ENCODE peak calls at places on chromosomes 7 and 10, in ten cellular contexts. R is activated T-helper 9 cell treated with anti-CD3 and anti-CD28 coated beads, Interleukin-2, amount 50 U/mL, for 16 hours; X is activated CD8-positive, alpha-beta memory T cell treated with anti-CD3 and anti-CD28 coated beads, Interleukin-2, amount 10 ng/mL, durations not matched to agents 7 days and 5 days; M is memory B cell; T is HepG2; E is right cardiac atrium; P is SW 1271; N is heart left ventricle; V is IMR-90; Q is lung microvascular endothelial cell. D is an unnamed sample.

GRCh38 chr7:104960741-104961479 is 53.1 kb upstream of the KMT2E start:
- DNase-seq in R (no peak), X (no peak), M (no peak), T (no peak), E (peak), P (no peak), N (no peak), V (no peak), Q (peak), D (no peak)

GRCh38 chr10:74234569-74234968 is 83.5 kb downstream of the ADK start:
- DNase-seq in R (no peak), X (no peak), M (no peak), T (no peak), E (no peak), P (peak), N (no peak), V (peak), Q (peak), D (peak)

GRCh38 chr7:141342664-141343400 is 208.4 kb upstream of the AGK start:
- DNase-seq in R (no peak), X (no peak), M (no peak), T (no peak), E (no peak), P (no peak), N (no peak), V (no peak), Q (peak), D (no peak)

GRCh38 chr10:121405096-121405495 is 193.1 kb downstream of the FGFR2 start:
- DNase-seq in R (no peak), X (no peak), M (no peak), T (no peak), E (peak), P (no peak), N (no peak), V (no peak), Q (no peak), D (no peak)

GRCh38 chr7:99720370-99721128 is 14.4 kb downstream of the CYP3A7 start:
- DNase-seq in R (no peak), X (no peak), M (no peak), T (peak), E (no peak), P (no peak), N (no peak), V (no peak), Q (no peak), D (no peak)

GRCh38 chr7:1271656-1272055 is 39.0 kb downstream of the UNCX start:
- DNase-seq in R (no peak), X (no peak), M (no peak), T (no peak), E (peak), P (no peak), N (no peak), V (no peak), Q (no peak), D (no peak)

GRCh38 chr7:151429555-151430331 is 10.2 kb downstream of the CRYGN start:
- DNase-seq in R (no peak), X (peak), M (no peak), T (no peak), E (no peak), P (no peak), N (no peak), V (peak), Q (no peak), D (no peak)

GRCh38 chr7:27181176-27181520 is 3.9 kb downstream of the HOXA11 start:
- DNase-seq in R (no peak), X (no peak), M (no peak), T (no peak), E (no peak), P (no peak), N (no peak), V (no peak), Q (no peak), D (no peak)

GRCh38 chr10:4242561-4243035 is 457.6 kb upstream of the KLF6 start:
- DNase-seq in R (no peak), X (no peak), M (no peak), T (no peak), E (peak), P (peak), N (peak), V (peak), Q (peak), D (peak)

GRCh38 chr10:132906836-132907235 is 35.5 kb downstream of the CFAP46 start:
- DNase-seq in R (no peak), X (no peak), M (no peak), T (no peak), E (peak), P (no peak), N (no peak), V (no peak), Q (no peak), D (no peak)

GRCh38 chr7:2777898-2778535 is 66.1 kb downstream of the GNA12 start:
- DNase-seq in R (no peak), X (no peak), M (no peak), T (no peak), E (no peak), P (no peak), N (no peak), V (no peak), Q (no peak), D (no peak)

GRCh38 chr10:43135656-43136055 is 2.6 kb upstream of the CSGALNACT2 start:
- DNase-seq in R (no peak), X (no peak), M (no peak), T (no peak), E (no peak), P (no peak), N (no peak), V (no peak), Q (no peak), D (no peak)

GRCh38 chr10:66931340-66931948 is 5.6 kb downstream of the LRRTM3 start:
- DNase-seq in R (no peak), X (no peak), M (peak), T (peak), E (no peak), P (peak), N (no peak), V (peak), Q (peak), D (peak)

GRCh38 chr10:42963302-42963701 is 113.6 kb upstream of the RET start:
- DNase-seq in R (no peak), X (no peak), M (no peak), T (no peak), E (no peak), P (no peak), N (no peak), V (no peak), Q (no peak), D (no peak)

GRCh38 chr7:148114807-148115206 is 475.8 kb upstream of the C7orf33 start:
- DNase-seq in R (no peak), X (no peak), M (no peak), T (no peak), E (no peak), P (no peak), N (no peak), V (no peak), Q (no peak), D (no peak)

GRCh38 chr10:72315611-72316385 is 38.9 kb downstream of the DNAJB12 start:
- DNase-seq in R (no peak), X (no peak), M (no peak), T (no peak), E (peak), P (peak), N (peak), V (peak), Q (peak), D (peak)

GRCh38 chr7:29038463-29038862 is 80.3 kb upstream of the TRIL start:
- DNase-seq in R (no peak), X (no peak), M (no peak), T (no peak), E (no peak), P (no peak), N (no peak), V (no peak), Q (peak), D (peak)

GRCh38 chr10:20922033-20922432 is 24.9 kb upstream of the NEBL start:
- DNase-seq in R (no peak), X (no peak), M (no peak), T (no peak), E (no peak), P (no peak), N (no peak), V (no peak), Q (no peak), D (no peak)

D was measured in dermis microvascular lymphatic vessel endothelial cell.